ENCODE peak calls at places on chromosomes 11 and 22, in seven cellular contexts. K, L, Z, C, N, G and A are unnamed samples.

GRCh38 chr22:17774206-17774927 is at the start of gene BID:
- DNase-seq in G (no peak), C (peak), K (peak), N (no peak), Z (peak), L (no peak), A (no peak)

GRCh38 chr11:18736590-18737148 is 10.7 kb upstream of the IGSF22 start:
- DNase-seq in Z (no peak), N (no peak), G (no peak), C (no peak), L (no peak), K (no peak), A (no peak)

GRCh38 chr11:9428706-9429105 is 32.1 kb upstream of the ZNF143 start:
- DNase-seq in K (peak), C (no peak), L (no peak), Z (no peak), N (no peak), G (no peak), A (no peak)

GRCh38 chr11:65236194-65237059 is 25.3 kb upstream of the POLA2 start:
- DNase-seq in K (no peak), L (no peak), C (no peak), Z (no peak), N (no peak), G (no peak), A (no peak)

GRCh38 chr11:2377511-2378443 is 667 bp downstream of the CD81 start:
- DNase-seq in N (peak), C (peak), K (no peak), L (no peak), Z (peak), G (peak), A (peak)

GRCh38 chr11:10581481-10582019 is 13.1 kb upstream of the LYVE1 start:
- DNase-seq in N (no peak), K (no peak), C (peak), Z (peak), L (no peak), G (no peak), A (no peak)

GRCh38 chr22:24155597-24156145 is 25.6 kb upstream of the SUSD2 start:
- DNase-seq in N (peak), L (no peak), Z (peak), C (peak), G (peak), K (peak), A (peak)

GRCh38 chr22:22882033-22882717 is 5.4 kb upstream of the IGLL5 start:
- DNase-seq in G (no peak), L (no peak), C (no peak), Z (peak), K (no peak), N (no peak), A (peak)

GRCh38 chr22:50151571-50152537 is 18.7 kb upstream of the PANX2 start:
- DNase-seq in Z (no peak), C (no peak), G (no peak), N (no peak), K (no peak), L (no peak), A (no peak)

GRCh38 chr22:46936378-46936916 is 174.0 kb downstream of the TBC1D22A start:
- DNase-seq in K (peak), Z (no peak), G (no peak), C (no peak), N (no peak), L (no peak), A (no peak)

GRCh38 chr11:1638344-1638743 is 8.8 kb downstream of the KRTAP5-5 start:
- DNase-seq in Z (no peak), G (no peak), N (no peak), K (no peak), C (no peak), L (no peak), A (no peak)

GRCh38 chr11:116927163-116927772 is 89.8 kb upstream of the APOA1 start:
- DNase-seq in Z (no peak), K (no peak), N (peak), G (peak), C (no peak), L (no peak), A (no peak)

GRCh38 chr11:131371791-131372104 is 1.3 kb downstream of the NTM start:
- DNase-seq in G (no peak), N (no peak), K (no peak), Z (no peak), C (no peak), L (no peak), A (no peak)

GRCh38 chr22:40452730-40453487 is 82.5 kb downstream of the SGSM3 start:
- DNase-seq in Z (peak), C (peak), K (no peak), L (no peak), N (no peak), G (no peak), A (no peak)

GRCh38 chr11:72543849-72544535 is 109.7 kb upstream of the CLPB start:
- DNase-seq in N (no peak), G (no peak), K (no peak), Z (no peak), C (no peak), L (no peak), A (no peak)

GRCh38 chr22:42269407-42270177 is 861 bp downstream of the TCF20 start:
- DNase-seq in K (peak), G (peak), N (peak), C (no peak), Z (no peak), L (no peak), A (peak)

GRCh38 chr11:14306481-14306880 is 52.5 kb downstream of the RRAS2 start:
- DNase-seq in L (no peak), C (no peak), K (no peak), G (no peak), N (no peak), Z (no peak), A (no peak)

GRCh38 chr22:40179535-40179934 is 1.8 kb downstream of the TNRC6B start:
- DNase-seq in K (no peak), N (no peak), C (no peak), G (no peak), Z (no peak), L (no peak), A (no peak)

GRCh38 chr11:96211433-96211832 is 131.6 kb downstream of the MAML2 start:
- DNase-seq in Z (no peak), K (no peak), N (no peak), C (no peak), L (no peak), G (no peak), A (no peak)